ENCODE peak calls at places on chromosomes 7 and 10, in four cellular contexts. One of them, this sample, is unnamed.

GRCh38 chr7:139820089-139820488 is 9.0 kb upstream of the TBXAS1 start:
- DNase-seq in GM23248: no peak
- DNase-seq in fibroblast of lung: no peak
- DNase-seq in HCT116: no peak
- DNase-seq in this sample: no peak

GRCh38 chr7:64686493-64687184 is 20.7 kb downstream of the ZNF107 start:
- DNase-seq in HCT116: no peak
- DNase-seq in GM23248: no peak
- DNase-seq in fibroblast of lung: no peak
- DNase-seq in this sample: peak; percentile 93

GRCh38 chr7:135888740-135889139 is 88.4 kb downstream of the MTPN start:
- DNase-seq in fibroblast of lung: no peak
- DNase-seq in GM23248: no peak
- DNase-seq in HCT116: no peak
- DNase-seq in this sample: no peak

GRCh38 chr10:95278061-95278988 is 12.5 kb downstream of the PDLIM1 start:
- DNase-seq in GM23248: peak; percentile 54
- DNase-seq in HCT116: no peak
- DNase-seq in fibroblast of lung: peak; percentile 72
- DNase-seq in this sample: no peak

GRCh38 chr10:15315286-15315685 is 55.8 kb downstream of the FAM171A1 start:
- DNase-seq in fibroblast of lung: no peak
- DNase-seq in GM23248: no peak
- DNase-seq in HCT116: no peak
- DNase-seq in this sample: no peak

GRCh38 chr7:108165726-108166125 is 35.6 kb upstream of the LAMB4 start:
- DNase-seq in fibroblast of lung: peak; percentile 22
- DNase-seq in GM23248: no peak
- DNase-seq in HCT116: no peak
- DNase-seq in this sample: no peak

GRCh38 chr7:102064361-102065025 is 222.2 kb upstream of the SH2B2 start:
- DNase-seq in fibroblast of lung: no peak
- DNase-seq in HCT116: no peak
- DNase-seq in GM23248: peak; percentile 42
- DNase-seq in this sample: no peak

GRCh38 chr7:89837515-89837914 is 316.8 kb upstream of the STEAP1 start:
- DNase-seq in HCT116: no peak
- DNase-seq in GM23248: peak; percentile 45
- DNase-seq in fibroblast of lung: peak; percentile 7
- DNase-seq in this sample: no peak

GRCh38 chr10:47318706-47319105 is 3.5 kb upstream of the GDF2 start:
- DNase-seq in fibroblast of lung: no peak
- DNase-seq in HCT116: peak; percentile 39
- DNase-seq in GM23248: no peak
- DNase-seq in this sample: peak; percentile 16

GRCh38 chr7:158946329-158946728 is 90.0 kb downstream of the DYNC2I1 start:
- DNase-seq in fibroblast of lung: no peak
- DNase-seq in HCT116: no peak
- DNase-seq in GM23248: no peak
- DNase-seq in this sample: no peak

GRCh38 chr7:30278386-30278785 is 6.0 kb upstream of the ZNRF2 start:
- DNase-seq in fibroblast of lung: no peak
- DNase-seq in GM23248: no peak
- DNase-seq in HCT116: no peak
- DNase-seq in this sample: no peak

GRCh38 chr10:48594799-48595198 is 10.1 kb downstream of the ARHGAP22 start:
- DNase-seq in fibroblast of lung: no peak
- DNase-seq in HCT116: no peak
- DNase-seq in GM23248: no peak
- DNase-seq in this sample: no peak

DNA sequence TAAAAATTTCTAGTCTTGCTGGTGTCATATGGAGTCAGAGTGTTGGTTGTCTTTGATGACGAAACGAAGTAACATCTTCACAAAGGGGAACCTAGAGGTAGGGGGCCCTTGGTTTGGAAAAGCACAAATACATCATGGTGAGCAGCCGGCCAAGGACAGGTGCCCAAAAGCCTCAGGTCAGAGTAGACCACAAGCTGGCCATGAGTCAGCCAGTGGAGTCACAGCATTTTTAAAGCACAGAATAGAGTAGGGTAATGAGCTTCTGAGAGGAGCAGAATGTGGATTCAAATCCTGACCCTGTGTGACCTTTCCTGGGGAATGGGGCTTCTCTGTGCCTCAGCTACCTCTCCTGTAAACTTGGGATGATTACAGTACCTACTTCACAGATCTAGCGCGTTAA is 5.3 kb downstream of the CAMK2B start:
- DNase-seq in GM23248: no peak
- DNase-seq in fibroblast of lung: no peak
- DNase-seq in HCT116: no peak
- DNase-seq in this sample: no peak
- H2AFZ ChIP-seq in GM23248: no peak overlapping the region
- H2AFZ ChIP-seq in fibroblast of lung: no peak overlapping the region
- H2AFZ ChIP-seq in HCT116: no peak overlapping the region
- H2AFZ ChIP-seq in this sample: no peak overlapping the region

GRCh38 chr10:123573236-123574147 is 92.7 kb upstream of the GPR26 start:
- DNase-seq in HCT116: peak; percentile 83
- DNase-seq in GM23248: peak; percentile 36
- DNase-seq in fibroblast of lung: no peak
- DNase-seq in this sample: peak; percentile 40
- H2AFZ ChIP-seq in HCT116: peak overlapping the region; percentile 67
- H2AFZ ChIP-seq in GM23248: no peak overlapping the region
- H2AFZ ChIP-seq in fibroblast of lung: no peak overlapping the region
- H2AFZ ChIP-seq in this sample: no peak overlapping the region

DNA sequence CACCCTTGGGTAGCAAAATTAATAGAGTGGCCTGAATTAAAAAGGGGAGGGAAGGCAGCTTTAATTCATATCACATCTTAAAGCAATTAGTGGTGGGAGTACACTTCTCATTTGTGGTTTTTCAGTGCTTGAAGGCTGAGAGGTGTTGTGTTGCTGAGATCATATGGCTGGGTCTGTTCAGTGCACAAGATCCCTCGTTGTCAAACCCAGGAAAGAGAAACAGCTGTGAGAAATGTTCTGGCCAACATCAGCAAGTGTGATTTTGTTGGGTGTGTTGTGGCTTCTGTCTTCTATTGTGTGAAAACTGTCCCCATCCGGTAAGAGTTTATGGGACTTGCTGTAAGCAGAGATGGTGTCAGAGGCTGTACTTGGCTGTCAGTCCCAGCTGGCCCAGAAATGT is 197.9 kb upstream of the BMPER start:
- DNase-seq in fibroblast of lung: peak; percentile 59
- DNase-seq in HCT116: no peak
- DNase-seq in GM23248: no peak
- DNase-seq in this sample: no peak
- H2AFZ ChIP-seq in fibroblast of lung: no peak overlapping the region
- H2AFZ ChIP-seq in HCT116: no peak overlapping the region
- H2AFZ ChIP-seq in GM23248: no peak overlapping the region
- H2AFZ ChIP-seq in this sample: no peak overlapping the region

GRCh38 chr10:5628366-5628765 is 38.0 kb downstream of the ASB13 start:
- DNase-seq in GM23248: peak; percentile 77
- DNase-seq in HCT116: no peak
- DNase-seq in fibroblast of lung: peak; percentile 66
- DNase-seq in this sample: no peak

GRCh38 chr10:5629789-5630436 is 36.5 kb downstream of the ASB13 start:
- DNase-seq in HCT116: peak; percentile 61
- DNase-seq in fibroblast of lung: peak; percentile 90
- DNase-seq in GM23248: peak; percentile 81
- DNase-seq in this sample: peak; percentile 89

GRCh38 chr10:5631936-5632335 is 34.5 kb downstream of the ASB13 start:
- DNase-seq in fibroblast of lung: no peak
- DNase-seq in HCT116: no peak
- DNase-seq in GM23248: peak; percentile 32
- DNase-seq in this sample: no peak

GRCh38 chr10:5627486-5628044 is 38.8 kb downstream of the ASB13 start:
- DNase-seq in HCT116: no peak
- DNase-seq in fibroblast of lung: no peak
- DNase-seq in GM23248: no peak
- DNase-seq in this sample: no peak

GRCh38 chr10:5628798-5629788 is 37.3 kb downstream of the ASB13 start:
- DNase-seq in GM23248: peak; percentile 67
- DNase-seq in HCT116: no peak
- DNase-seq in fibroblast of lung: peak; percentile 66
- DNase-seq in this sample: peak; percentile 48
- H2AFZ ChIP-seq in GM23248: peak overlapping the region; percentile 94
- H2AFZ ChIP-seq in HCT116: peak overlapping the region; percentile 55
- H2AFZ ChIP-seq in fibroblast of lung: peak overlapping the region; percentile 70
- H2AFZ ChIP-seq in this sample: peak overlapping the region; percentile 48

DNA sequence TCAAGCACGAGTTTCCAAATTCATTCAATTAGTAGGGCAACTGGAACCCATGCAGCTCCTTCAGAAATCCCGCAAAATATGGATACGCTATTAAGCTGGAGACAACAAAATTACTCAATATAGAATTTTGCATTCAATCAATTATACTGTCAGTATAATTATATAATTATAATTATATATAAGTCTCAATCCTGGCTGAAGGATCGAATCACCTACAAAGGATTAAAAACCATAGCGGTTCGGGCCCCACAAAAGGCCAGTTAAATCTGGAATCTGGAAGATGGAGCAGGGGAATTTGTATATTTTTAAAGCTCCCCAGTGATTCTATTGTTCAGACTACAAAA is 55.7 kb downstream of the FHIP2A start:
- DNase-seq in fibroblast of lung: no peak
- DNase-seq in GM23248: no peak
- DNase-seq in HCT116: no peak
- DNase-seq in this sample: no peak
- H2AFZ ChIP-seq in fibroblast of lung: no peak overlapping the region
- H2AFZ ChIP-seq in GM23248: peak overlapping the region; percentile 77
- H2AFZ ChIP-seq in HCT116: peak overlapping the region; percentile 53
- H2AFZ ChIP-seq in this sample: no peak overlapping the region

GRCh38 chr7:145265180-145265579 is 429.3 kb upstream of the TPK1 start:
- DNase-seq in fibroblast of lung: peak; percentile 3
- DNase-seq in GM23248: no peak
- DNase-seq in HCT116: no peak
- DNase-seq in this sample: no peak
- H2AFZ ChIP-seq in fibroblast of lung: no peak overlapping the region
- H2AFZ ChIP-seq in GM23248: no peak overlapping the region
- H2AFZ ChIP-seq in HCT116: no peak overlapping the region
- H2AFZ ChIP-seq in this sample: no peak overlapping the region

GRCh38 chr10:75062900-75063299 is 48.6 kb upstream of the SAMD8 start:
- DNase-seq in fibroblast of lung: no peak
- DNase-seq in GM23248: no peak
- DNase-seq in HCT116: no peak
- DNase-seq in this sample: no peak

GRCh38 chr10:75061709-75062108 is 49.7 kb upstream of the SAMD8 start:
- DNase-seq in HCT116: no peak
- DNase-seq in fibroblast of lung: no peak
- DNase-seq in GM23248: no peak
- DNase-seq in this sample: no peak

GRCh38 chr10:75065081-75065480 is 46.4 kb upstream of the SAMD8 start:
- DNase-seq in fibroblast of lung: no peak
- DNase-seq in HCT116: no peak
- DNase-seq in GM23248: no peak
- DNase-seq in this sample: no peak

GRCh38 chr10:75063461-75064230 is 47.8 kb upstream of the SAMD8 start:
- DNase-seq in HCT116: no peak
- DNase-seq in fibroblast of lung: no peak
- DNase-seq in GM23248: no peak
- DNase-seq in this sample: no peak

DNA sequence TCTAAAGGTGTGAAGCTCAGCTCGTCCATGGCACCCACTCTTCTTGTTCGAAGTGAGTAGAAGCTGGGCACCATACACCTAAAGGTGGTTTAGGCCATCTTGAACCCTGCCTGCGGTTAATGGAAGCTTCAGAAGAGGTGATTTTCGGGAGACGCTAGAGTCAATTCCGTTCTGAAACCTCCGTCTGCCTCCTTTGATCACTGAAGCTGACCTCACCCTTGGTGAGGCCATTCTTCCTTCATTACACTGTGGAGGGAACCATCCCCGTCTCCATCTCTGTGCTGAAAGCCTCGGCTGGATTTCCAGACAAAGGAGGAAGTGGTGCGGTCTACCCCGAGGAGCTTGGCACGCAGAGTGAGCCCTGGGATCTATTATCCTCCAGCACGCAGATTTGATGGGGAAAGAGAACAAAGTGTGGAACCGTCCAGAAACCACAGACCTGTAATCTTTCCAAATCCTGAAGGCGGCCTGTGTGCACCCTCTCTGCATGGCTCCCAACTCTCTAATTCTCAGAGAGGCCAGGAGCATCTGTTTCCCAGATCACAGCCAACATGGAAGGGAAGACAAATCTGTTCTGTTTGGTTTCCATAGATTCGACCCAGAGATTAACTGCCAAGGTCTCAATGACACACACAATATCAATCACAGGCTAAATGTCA is 49.1 kb upstream of the SAMD8 start:
- DNase-seq in GM23248: peak; percentile 78
- DNase-seq in HCT116: no peak
- DNase-seq in fibroblast of lung: peak; percentile 76
- DNase-seq in this sample: no peak
- H2AFZ ChIP-seq in GM23248: peak overlapping the region; percentile 87
- H2AFZ ChIP-seq in HCT116: no peak overlapping the region
- H2AFZ ChIP-seq in fibroblast of lung: peak overlapping the region; percentile 57
- H2AFZ ChIP-seq in this sample: no peak overlapping the region

GRCh38 chr10:114404171-114405010 is at the start of gene AFAP1L2:
- DNase-seq in fibroblast of lung: no peak
- DNase-seq in GM23248: peak; percentile 35
- DNase-seq in HCT116: no peak
- DNase-seq in this sample: no peak
- H2AFZ ChIP-seq in fibroblast of lung: no peak within 1 kb of the TSS
- H2AFZ ChIP-seq in GM23248: no peak within 1 kb of the TSS
- H2AFZ ChIP-seq in HCT116: no peak within 1 kb of the TSS
- H2AFZ ChIP-seq in this sample: no peak within 1 kb of the TSS

DNA sequence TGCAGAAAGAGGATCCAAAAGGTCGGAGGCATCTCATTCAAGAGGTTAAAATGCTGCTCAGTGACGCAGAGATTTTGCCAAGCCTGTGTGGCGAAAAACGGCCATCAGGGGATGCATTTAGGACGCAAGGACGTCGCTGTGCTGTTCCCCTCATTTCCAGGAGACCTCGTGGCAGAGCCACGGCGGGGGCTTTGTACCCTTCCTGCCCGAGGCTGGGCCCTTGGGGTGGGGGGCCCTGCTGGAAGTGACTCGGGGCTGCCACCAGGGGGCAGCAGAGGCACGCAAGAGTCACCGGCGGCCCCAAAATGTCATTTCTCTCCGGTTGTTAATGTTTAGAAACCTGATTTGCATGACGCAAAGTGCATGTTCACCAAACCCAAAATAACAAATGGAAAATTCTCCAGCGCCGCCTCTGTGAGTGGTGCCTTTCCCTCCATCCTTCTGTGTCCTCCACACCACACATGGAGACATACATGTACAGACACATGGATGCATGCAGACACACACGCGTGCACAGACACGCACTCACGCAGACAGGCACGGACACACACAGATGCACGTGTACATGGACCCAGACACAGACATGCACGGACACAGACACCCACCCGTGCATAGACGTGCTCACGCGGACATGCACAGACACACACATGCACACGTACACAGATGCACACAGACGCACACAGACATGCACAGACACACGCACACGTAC is 51.0 kb upstream of the NKX6-2 start:
- DNase-seq in GM23248: peak; percentile 68
- DNase-seq in fibroblast of lung: peak; percentile 29
- DNase-seq in HCT116: no peak
- DNase-seq in this sample: peak; percentile 42
- H2AFZ ChIP-seq in GM23248: no peak overlapping the region
- H2AFZ ChIP-seq in fibroblast of lung: no peak overlapping the region
- H2AFZ ChIP-seq in HCT116: no peak overlapping the region
- H2AFZ ChIP-seq in this sample: no peak overlapping the region

This sample was measured in OCI-LY7.